ENCODE peak calls at places on chromosomes 11 and 22, in five cellular contexts. Z is neuronal stem cell, W is transverse colon, V is heart right ventricle, Y is psoas muscle. A is an unnamed sample.

GRCh38 chr22:45318558-45319318 is 9.0 kb downstream of the FAM118A start:
- DNase-seq in Z (no peak), W (no peak), V (no peak), Y (no peak), A (no peak)

GRCh38 chr11:2580444-2581050 is 119.2 kb downstream of the KCNQ1OT1 start:
- DNase-seq in Z (no peak), W (peak; percentile 6), V (peak; percentile 3), Y (peak; percentile 9), A (peak; percentile 11)

GRCh38 chr11:103676413-103676812 is 360.0 kb upstream of the DDI1 start:
- DNase-seq in Z (no peak), W (no peak), V (no peak), Y (no peak), A (no peak)

GRCh38 chr11:115197433-115197832 is 306.8 kb downstream of the CADM1 start:
- DNase-seq in Z (no peak), W (no peak), V (no peak), Y (no peak), A (no peak)

GRCh38 chr11:67628710-67629385 is 889 bp downstream of the NUDT8 start:
- DNase-seq in Z (no peak), W (no peak), V (peak; percentile 24), Y (no peak), A (no peak)

GRCh38 chr22:46563381-46564083 is 26.1 kb upstream of the CELSR1 start:
- DNase-seq in Z (no peak), W (peak; percentile 92), V (peak; percentile 87), Y (peak; percentile 77), A (peak; percentile 95)

GRCh38 chr11:106012744-106013143 is 9.3 kb downstream of the MSANTD4 start:
- DNase-seq in Z (no peak), W (no peak), V (no peak), Y (no peak), A (no peak)

GRCh38 chr22:20237480-20238440 is 30.4 kb downstream of the RTN4R start:
- DNase-seq in Z (no peak), W (no peak), V (no peak), Y (no peak), A (peak; percentile 24)

GRCh38 chr11:4191031-4191571 is 96.5 kb downstream of the RRM1 start:
- DNase-seq in Z (no peak), W (no peak), V (peak; percentile 73), Y (no peak), A (no peak)

GRCh38 chr11:31779268-31779879 is 31.7 kb downstream of the PAX6 start:
- DNase-seq in Z (no peak), W (no peak), V (no peak), Y (no peak), A (no peak)

GRCh38 chr11:124793466-124794278 is 6.5 kb downstream of the MSANTD2 start:
- DNase-seq in Z (peak; percentile 45), W (peak; percentile 16), V (no peak), Y (no peak), A (no peak)

GRCh38 chr11:78176605-78177141 is 11.8 kb downstream of the KCTD21 start:
- DNase-seq in Z (no peak), W (no peak), V (no peak), Y (no peak), A (no peak)

GRCh38 chr11:76669901-76670474 is 559 bp downstream of the LRRC32 start:
- DNase-seq in Z (no peak), W (no peak), V (peak; percentile 42), Y (peak; percentile 54), A (peak; percentile 44)

GRCh38 chr11:42462558-42463310 is 849.1 kb upstream of the API5 start:
- DNase-seq in Z (no peak), W (no peak), V (no peak), Y (no peak), A (no peak)

GRCh38 chr22:45208993-45209838 is 31.5 kb downstream of the KIAA0930 start:
- DNase-seq in Z (peak; percentile 55), W (no peak), V (peak; percentile 21), Y (no peak), A (peak; percentile 54)

GRCh38 chr11:1302461-1303073 is 6.9 kb downstream of the TOLLIP start:
- DNase-seq in Z (no peak), W (no peak), V (no peak), Y (no peak), A (peak; percentile 5)

GRCh38 chr11:63564056-63564784 is 1.0 kb upstream of the PLAAT2 start:
- DNase-seq in Z (no peak), W (no peak), V (no peak), Y (no peak), A (peak; percentile 61)

GRCh38 chr11:63567044-63567840 is 4.1 kb upstream of the PLAAT2 start:
- DNase-seq in Z (no peak), W (peak; percentile 57), V (no peak), Y (no peak), A (peak; percentile 63)

GRCh38 chr11:63563201-63564055 is at the start of gene PLAAT2:
- DNase-seq in Z (no peak), W (no peak), V (no peak), Y (no peak), A (peak; percentile 53)

GRCh38 chr11:63564785-63565350 is 1.7 kb upstream of the PLAAT2 start:
- DNase-seq in Z (no peak), W (peak; percentile 82), V (no peak), Y (no peak), A (peak; percentile 76)

GRCh38 chr11:63565728-63566127 is 2.5 kb upstream of the PLAAT2 start:
- DNase-seq in Z (no peak), W (no peak), V (no peak), Y (no peak), A (no peak)
- H3K27ac ChIP-seq in Z (no peak overlapping the region), W (peak overlapping the region; percentile 87), V (no peak overlapping the region), Y (no peak overlapping the region), A (peak overlapping the region; percentile 57)

DNA sequence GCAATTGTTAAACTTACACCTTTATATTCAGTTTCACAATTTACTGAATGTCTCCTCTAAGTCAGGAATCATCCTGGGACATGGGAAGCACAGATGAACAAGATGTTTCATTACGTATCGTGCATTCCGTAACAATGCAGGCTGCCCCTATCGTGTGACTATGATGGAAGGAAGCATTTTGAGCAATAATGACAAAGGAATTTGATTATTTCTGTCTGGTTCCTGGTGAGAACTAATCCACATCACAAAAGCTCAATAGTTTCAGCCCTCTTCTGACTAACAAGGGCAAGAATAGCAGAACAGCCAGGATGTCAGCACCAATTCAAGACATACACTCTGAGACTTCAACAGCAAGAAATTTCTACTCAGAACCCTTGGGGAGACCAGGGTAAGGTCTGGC is 14.5 kb downstream of the PISD start:
- DNase-seq in Z (no peak), W (no peak), V (no peak), Y (no peak), A (no peak)
- H3K4me1 ChIP-seq in Z (no peaks in the 10 kb centered on the region), W (peaks cover 6% of the 10 kb centered on the region), V (peaks cover 6% of the 10 kb centered on the region), Y (peaks cover 4% of the 10 kb centered on the region), A (no peaks in the 10 kb centered on the region)

DNA sequence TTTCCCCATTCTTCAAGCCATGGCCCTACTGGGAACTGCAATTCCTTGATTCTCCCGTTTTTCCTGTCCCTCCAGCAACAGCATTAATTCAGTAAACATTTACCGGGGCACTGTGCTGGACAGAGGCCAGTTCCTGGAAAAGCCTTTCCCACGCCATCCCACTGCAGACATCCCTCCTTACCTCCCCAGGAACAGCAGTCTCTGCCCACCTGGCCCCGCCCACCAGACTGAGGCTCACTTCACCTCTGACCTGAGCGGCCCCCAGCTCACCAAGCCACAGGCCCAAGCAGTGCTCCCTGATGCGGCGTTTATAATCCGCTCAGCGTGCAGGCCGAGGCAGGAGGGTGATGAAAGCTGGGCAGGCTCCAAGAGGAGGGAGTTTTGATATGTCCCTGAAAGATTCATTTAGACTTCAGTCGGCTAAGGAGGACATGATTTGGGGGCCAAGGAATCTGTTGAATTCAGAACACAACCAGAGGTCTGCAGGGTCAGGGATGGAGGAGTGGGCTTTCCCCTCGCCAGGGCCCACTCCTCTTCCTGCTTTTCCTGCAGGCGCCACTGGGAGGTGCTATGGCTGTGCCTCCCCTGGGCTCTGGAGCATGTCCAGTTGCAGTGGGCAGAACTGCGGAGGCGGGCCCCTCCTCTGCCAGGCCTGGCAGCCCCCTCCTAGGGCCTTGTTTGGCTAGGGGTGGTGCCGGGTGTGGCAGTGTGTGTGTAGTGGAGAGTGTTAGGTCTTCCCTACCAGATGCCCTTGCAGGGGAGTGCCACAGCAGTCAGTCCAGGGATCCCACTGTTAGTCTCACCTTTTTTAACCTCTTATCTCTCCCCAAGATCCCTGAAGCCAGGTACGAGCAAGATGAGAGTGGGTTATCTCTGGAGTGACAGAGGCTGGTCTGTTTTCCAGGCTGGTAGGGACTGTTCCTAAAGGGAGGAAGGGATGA is 1.4 kb upstream of the TAGLN start:
- DNase-seq in Z (no peak), W (peak; percentile 71), V (peak; percentile 41), Y (no peak), A (peak; percentile 74)
- H3K4me3 ChIP-seq in Z (no peak overlapping the region), W (no peak overlapping the region), V (no peak overlapping the region), Y (peak overlapping the region; percentile 58), A (no peak overlapping the region)

GRCh38 chr11:95361180-95361579 is 130.2 kb upstream of the SESN3 start:
- DNase-seq in Z (no peak), W (no peak), V (no peak), Y (no peak), A (no peak)

GRCh38 chr11:95358516-95359322 is 127.7 kb upstream of the SESN3 start:
- DNase-seq in Z (no peak), W (no peak), V (no peak), Y (no peak), A (no peak)

GRCh38 chr11:95359323-95359656 is 128.3 kb upstream of the SESN3 start:
- DNase-seq in Z (no peak), W (no peak), V (no peak), Y (no peak), A (no peak)

GRCh38 chr11:95360382-95360781 is 129.4 kb upstream of the SESN3 start:
- DNase-seq in Z (no peak), W (no peak), V (no peak), Y (no peak), A (no peak)

DNA sequence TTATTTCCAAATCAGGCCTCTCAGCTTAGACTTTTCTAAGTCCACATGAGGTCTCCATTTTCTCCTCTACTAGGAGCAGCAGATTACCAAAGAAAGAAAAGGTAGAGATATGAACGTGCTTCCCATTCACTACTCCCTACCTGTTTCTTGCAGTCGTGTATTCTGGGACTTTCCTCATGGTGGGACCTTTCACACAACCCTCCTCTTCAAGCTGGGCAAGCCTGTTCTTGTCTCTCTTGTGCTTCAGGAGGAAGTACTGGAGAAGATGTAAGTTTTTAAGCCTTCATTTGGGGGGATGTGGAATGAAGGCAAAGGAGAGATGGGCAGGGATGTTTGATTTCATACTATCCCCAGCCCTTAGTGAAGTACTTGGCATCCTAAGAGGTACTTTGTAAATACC is 128.8 kb upstream of the SESN3 start:
- DNase-seq in Z (no peak), W (no peak), V (no peak), Y (no peak), A (no peak)
- H3K27ac ChIP-seq in Z (no peak overlapping the region), W (no peak overlapping the region), V (no peak overlapping the region), Y (no peak overlapping the region), A (no peak overlapping the region)